ENCODE peak calls at places on chromosomes 3 and 15, in seven cellular contexts. G, Y, D, J, N, P and A are unnamed samples.

GRCh38 chr3:98058244-98058960 is 23.3 kb upstream of the GABRR3 start:
- DNase-seq in N (no peak), G (no peak), J (no peak), D (no peak), P (no peak), Y (no peak), A (no peak)

GRCh38 chr3:5300638-5301037 is 113.1 kb downstream of the EDEM1 start:
- DNase-seq in J (no peak), D (no peak), Y (no peak), G (no peak), N (no peak), P (no peak), A (no peak)

GRCh38 chr15:40363611-40364010 is 5.6 kb downstream of the DISP2 start:
- DNase-seq in P (no peak), G (no peak), Y (no peak), D (peak; percentile 8), J (no peak), N (no peak), A (no peak)

GRCh38 chr15:31396881-31397560 is 70.4 kb downstream of the KLF13 start:
- DNase-seq in N (peak; percentile 45), D (peak; percentile 69), G (peak; percentile 89), J (peak; percentile 82), Y (no peak), P (no peak), A (peak; percentile 20)

GRCh38 chr15:34085746-34086145 is 15.9 kb downstream of the EMC7 start:
- DNase-seq in J (no peak), G (no peak), N (no peak), Y (peak; percentile 35), D (no peak), P (no peak), A (no peak)

GRCh38 chr3:175898194-175898593 is 1039.1 kb downstream of the NAALADL2 start:
- DNase-seq in Y (no peak), P (no peak), G (no peak), J (no peak), D (no peak), N (no peak), A (no peak)

GRCh38 chr3:47752716-47753115 is 29.0 kb downstream of the SMARCC1 start:
- DNase-seq in G (no peak), N (no peak), J (no peak), P (no peak), D (no peak), Y (no peak), A (no peak)

GRCh38 chr3:130896101-130896500 is 2.2 kb downstream of the ATP2C1 start:
- DNase-seq in J (no peak), D (no peak), N (no peak), Y (no peak), P (no peak), G (peak; percentile 12), A (peak; percentile 10)

GRCh38 chr15:72847806-72848205 is 64.2 kb upstream of the ADPGK start:
- DNase-seq in G (no peak), P (no peak), D (no peak), N (no peak), J (no peak), Y (no peak), A (no peak)

GRCh38 chr3:150348500-150348899 is 59.6 kb upstream of the TSC22D2 start:
- DNase-seq in D (no peak), J (no peak), G (peak; percentile 84), N (peak; percentile 81), Y (peak; percentile 68), P (no peak), A (peak; percentile 64)

GRCh38 chr3:46667061-46667621 is 26.3 kb downstream of the ALS2CL start:
- DNase-seq in J (no peak), G (no peak), D (no peak), N (no peak), Y (no peak), P (no peak), A (no peak)

GRCh38 chr3:151460774-151461450 is at the start of gene IGSF10:
- DNase-seq in G (peak; percentile 31), D (peak; percentile 70), N (no peak), J (peak; percentile 40), Y (no peak), P (no peak), A (peak; percentile 53)

GRCh38 chr15:52800852-52801747 is 11.0 kb upstream of the ONECUT1 start:
- DNase-seq in N (no peak), D (peak; percentile 66), J (no peak), P (no peak), G (no peak), Y (no peak), A (no peak)

GRCh38 chr15:70504305-70504951 is 258.9 kb downstream of the UACA start:
- DNase-seq in G (peak; percentile 83), D (peak; percentile 68), P (no peak), Y (no peak), J (no peak), N (no peak), A (peak; percentile 74)

GRCh38 chr3:134057006-134057832 is 27.5 kb upstream of the SLCO2A1 start:
- DNase-seq in Y (no peak), P (no peak), G (peak; percentile 43), J (no peak), N (no peak), D (peak; percentile 40), A (no peak)

GRCh38 chr3:38980972-38981371 is 70.8 kb downstream of the SCN11A start:
- DNase-seq in G (no peak), D (no peak), N (no peak), P (no peak), Y (no peak), J (no peak), A (no peak)

GRCh38 chr3:46619845-46620778 is 7.8 kb downstream of the FAM240A start:
- DNase-seq in J (no peak), Y (no peak), G (no peak), D (no peak), N (no peak), P (no peak), A (no peak)

GRCh38 chr15:69540622-69541021 is 88.0 kb downstream of the RPLP1 start:
- DNase-seq in G (no peak), N (no peak), J (peak; percentile 98), Y (no peak), P (no peak), D (peak; percentile 73), A (no peak)

GRCh38 chr15:32683906-32684584 is 33.8 kb upstream of the GREM1 start:
- DNase-seq in P (no peak), N (peak; percentile 42), G (peak; percentile 92), J (no peak), Y (peak; percentile 90), D (no peak), A (no peak)

GRCh38 chr3:25952133-25952532 is 162.2 kb downstream of the OXSM start:
- DNase-seq in G (no peak), D (no peak), P (no peak), Y (no peak), J (no peak), N (no peak), A (no peak)

GRCh38 chr3:186971578-186971977 is 41.3 kb downstream of the ST6GAL1 start:
- DNase-seq in Y (no peak), D (no peak), G (no peak), P (no peak), N (no peak), J (no peak), A (no peak)

GRCh38 chr15:82919231-82919886 is 33.2 kb downstream of the HOMER2 start:
- DNase-seq in J (peak; percentile 11), G (no peak), D (no peak), Y (no peak), N (no peak), P (no peak), A (no peak)

GRCh38 chr15:55530861-55531313 is 22.9 kb upstream of the DNAAF4 start:
- DNase-seq in J (no peak), P (no peak), Y (no peak), N (peak; percentile 70), G (peak; percentile 61), D (no peak), A (no peak)

GRCh38 chr3:190155752-190156151 is 35.1 kb upstream of the P3H2 start:
- DNase-seq in N (no peak), D (no peak), J (no peak), G (peak; percentile 6), Y (no peak), P (no peak), A (no peak)

GRCh38 chr15:97783240-97783639 is 177.3 kb upstream of the ARRDC4 start:
- DNase-seq in G (no peak), D (no peak), Y (no peak), P (no peak), J (no peak), N (no peak), A (no peak)

GRCh38 chr3:196159952-196160804 is 51.0 kb downstream of the ZDHHC19 start:
- DNase-seq in P (no peak), G (peak; percentile 68), N (no peak), Y (peak; percentile 58), J (no peak), D (peak; percentile 70), A (no peak)

GRCh38 chr15:57411945-57412768 is 35.9 kb downstream of the CGNL1 start:
- DNase-seq in G (no peak), D (no peak), J (no peak), N (no peak), Y (no peak), P (no peak), A (no peak)

GRCh38 chr3:128624526-128625138 is 26.0 kb downstream of the RPN1 start:
- DNase-seq in N (no peak), G (no peak), P (no peak), D (no peak), Y (no peak), J (no peak), A (no peak)

GRCh38 chr3:78809941-78810340 is 957.9 kb downstream of the ROBO1 start:
- DNase-seq in G (no peak), N (no peak), J (no peak), P (no peak), Y (peak; percentile 67), D (no peak), A (peak; percentile 21)

GRCh38 chr3:147404000-147404799 is 2.1 kb downstream of the ZIC4 start:
- DNase-seq in G (no peak), N (no peak), Y (no peak), J (no peak), P (no peak), D (no peak), A (no peak)

GRCh38 chr3:69288161-69288895 is 97.6 kb downstream of the FRMD4B start:
- DNase-seq in D (no peak), P (peak; percentile 24), G (peak; percentile 4), J (no peak), N (no peak), Y (no peak), A (peak; percentile 66)

GRCh38 chr3:195750797-195751520 is 30.2 kb downstream of the MUC20 start:
- DNase-seq in Y (no peak), G (no peak), D (peak; percentile 37), N (no peak), J (no peak), P (no peak), A (no peak)

GRCh38 chr15:62125763-62126162 is 39.3 kb downstream of the C2CD4B start:
- DNase-seq in N (peak; percentile 54), P (no peak), D (no peak), Y (peak; percentile 11), G (peak; percentile 60), J (peak; percentile 67), A (peak; percentile 76)

GRCh38 chr3:65020780-65021179 is 333.0 kb upstream of the ADAMTS9 start:
- DNase-seq in P (no peak), Y (no peak), G (no peak), N (no peak), J (no peak), D (no peak), A (no peak)

GRCh38 chr3:49611291-49611690 is 57.0 kb downstream of the BSN start:
- DNase-seq in J (no peak), D (no peak), Y (no peak), P (no peak), G (no peak), N (no peak), A (no peak)

GRCh38 chr3:169348276-169348675 is 315.2 kb downstream of the MECOM start:
- DNase-seq in D (no peak), Y (no peak), J (no peak), P (no peak), N (no peak), G (no peak), A (no peak)

GRCh38 chr15:99564221-99565030 is 1.4 kb upstream of the MEF2A start:
- DNase-seq in D (no peak), G (peak; percentile 27), Y (no peak), N (no peak), P (no peak), J (peak; percentile 37), A (peak; percentile 13)